ENCODE peak calls at places on chromosomes 16 and 17, in four cellular contexts. K is activated naive CD4-positive, alpha-beta T cell treated with anti-CD3 and anti-CD28 coated beads for 36 hours; Y is globus pallidus; H is AG04450. W is an unnamed sample.

GRCh38 chr17:69501591-69502468 is 87.3 kb downstream of the MAP2K6 start:
- DNase-seq in K (peak), Y (peak), H (peak), W (no peak)

GRCh38 chr17:34665803-34666763 is 86.7 kb downstream of the TMEM132E start:
- DNase-seq in K (no peak), Y (no peak), H (no peak), W (no peak)

GRCh38 chr17:80257716-80258213 is 2.9 kb upstream of the RNF213 start:
- DNase-seq in K (no peak), Y (no peak), H (no peak), W (no peak)

GRCh38 chr16:57564571-57565270 is 22.3 kb downstream of the ADGRG5 start:
- DNase-seq in K (no peak), Y (no peak), H (no peak), W (no peak)

GRCh38 chr17:78300962-78301820 is 58.7 kb downstream of the SOCS3 start:
- DNase-seq in K (peak), Y (no peak), H (no peak), W (no peak)

GRCh38 chr16:30567160-30567990 is 4.1 kb downstream of the ZNF688 start:
- DNase-seq in K (peak), Y (no peak), H (no peak), W (no peak)

GRCh38 chr17:68853439-68853838 is 101.8 kb downstream of the ABCA8 start:
- DNase-seq in K (no peak), Y (no peak), H (no peak), W (no peak)

GRCh38 chr17:65219124-65219523 is 82.0 kb downstream of the RGS9 start:
- DNase-seq in K (no peak), Y (no peak), H (no peak), W (no peak)

GRCh38 chr16:27489421-27489820 is 60.3 kb downstream of the GTF3C1 start:
- DNase-seq in K (no peak), Y (no peak), H (no peak), W (no peak)

GRCh38 chr17:41340934-41341861 is 9.4 kb downstream of the KRT33A start:
- DNase-seq in K (peak), Y (no peak), H (no peak), W (no peak)

GRCh38 chr16:5200123-5200522 is 102.5 kb upstream of the EEF2KMT start:
- DNase-seq in K (no peak), Y (no peak), H (no peak), W (no peak)

GRCh38 chr17:67200727-67201301 is 44.2 kb downstream of the HELZ start:
- DNase-seq in K (no peak), Y (no peak), H (no peak), W (no peak)

GRCh38 chr17:76556759-76557367 is 17.0 kb downstream of the PRCD start:
- DNase-seq in K (peak), Y (no peak), H (no peak), W (no peak)

GRCh38 chr16:21097151-21097550 is 53.5 kb downstream of the DNAH3 start:
- DNase-seq in K (no peak), Y (no peak), H (no peak), W (no peak)

W was measured in glomerular endothelial cell.